ENCODE peak calls at places on chromosome 1, in seven cellular contexts. One of them, this sample, is unnamed.

GRCh38 chr1:19013826-19014548 is 57.5 kb upstream of the IFFO2 start:
- DNase-seq in uterus: no peak
- DNase-seq in tibial artery: no peak
- DNase-seq in A549: no peak
- DNase-seq in psoas muscle: no peak
- DNase-seq in IMR-90: no peak
- DNase-seq in endodermal cell: peak
- DNase-seq in this sample: peak

GRCh38 chr1:204746838-204747442 is 61.4 kb upstream of the LRRN2 start:
- DNase-seq in tibial artery: no peak
- DNase-seq in A549: peak
- DNase-seq in endodermal cell: peak
- DNase-seq in uterus: peak
- DNase-seq in IMR-90: peak
- DNase-seq in psoas muscle: no peak
- DNase-seq in this sample: no peak

GRCh38 chr1:83705091-83705490 is 293.8 kb downstream of the TTLL7 start:
- DNase-seq in psoas muscle: no peak
- DNase-seq in endodermal cell: no peak
- DNase-seq in A549: no peak
- DNase-seq in IMR-90: no peak
- DNase-seq in uterus: no peak
- DNase-seq in tibial artery: no peak
- DNase-seq in this sample: no peak

GRCh38 chr1:159861218-159861617 is 1.2 kb downstream of the VSIG8 start:
- DNase-seq in psoas muscle: no peak
- DNase-seq in A549: no peak
- DNase-seq in endodermal cell: no peak
- DNase-seq in tibial artery: no peak
- DNase-seq in uterus: no peak
- DNase-seq in IMR-90: no peak
- DNase-seq in this sample: no peak

GRCh38 chr1:89607888-89608626 is 24.9 kb upstream of the LRRC8C start:
- DNase-seq in IMR-90: peak
- DNase-seq in tibial artery: no peak
- DNase-seq in endodermal cell: no peak
- DNase-seq in psoas muscle: no peak
- DNase-seq in A549: no peak
- DNase-seq in uterus: no peak
- DNase-seq in this sample: peak

GRCh38 chr1:23394176-23394575 is 24.5 kb upstream of the ZNF436 start:
- DNase-seq in uterus: peak
- DNase-seq in IMR-90: peak
- DNase-seq in psoas muscle: no peak
- DNase-seq in A549: no peak
- DNase-seq in endodermal cell: no peak
- DNase-seq in tibial artery: no peak
- DNase-seq in this sample: no peak

GRCh38 chr1:241702436-241702835 is 50.4 kb downstream of the WDR64 start:
- DNase-seq in psoas muscle: no peak
- DNase-seq in tibial artery: no peak
- DNase-seq in A549: no peak
- DNase-seq in uterus: no peak
- DNase-seq in endodermal cell: no peak
- DNase-seq in IMR-90: peak
- DNase-seq in this sample: no peak

GRCh38 chr1:166840309-166841302 is 1.3 kb downstream of the POGK start:
- DNase-seq in endodermal cell: peak
- DNase-seq in uterus: no peak
- DNase-seq in A549: no peak
- DNase-seq in psoas muscle: no peak
- DNase-seq in IMR-90: peak
- DNase-seq in tibial artery: no peak
- DNase-seq in this sample: no peak

GRCh38 chr1:31977361-31978131 is 36.1 kb upstream of the KHDRBS1 start:
- DNase-seq in tibial artery: no peak
- DNase-seq in A549: peak
- DNase-seq in endodermal cell: peak
- DNase-seq in uterus: no peak
- DNase-seq in IMR-90: peak
- DNase-seq in psoas muscle: peak
- DNase-seq in this sample: no peak

GRCh38 chr1:201585099-201585498 is 46.2 kb downstream of the NAV1 start:
- DNase-seq in endodermal cell: no peak
- DNase-seq in tibial artery: no peak
- DNase-seq in psoas muscle: no peak
- DNase-seq in A549: no peak
- DNase-seq in uterus: no peak
- DNase-seq in IMR-90: peak
- DNase-seq in this sample: no peak

GRCh38 chr1:22494943-22495579 is 43.4 kb downstream of the ZBTB40 start:
- DNase-seq in endodermal cell: no peak
- DNase-seq in IMR-90: no peak
- DNase-seq in tibial artery: no peak
- DNase-seq in psoas muscle: no peak
- DNase-seq in A549: no peak
- DNase-seq in uterus: no peak
- DNase-seq in this sample: no peak

GRCh38 chr1:30740251-30740951 is 17.0 kb upstream of the MATN1 start:
- DNase-seq in A549: no peak
- DNase-seq in uterus: no peak
- DNase-seq in psoas muscle: no peak
- DNase-seq in IMR-90: no peak
- DNase-seq in tibial artery: no peak
- DNase-seq in endodermal cell: no peak
- DNase-seq in this sample: no peak

GRCh38 chr1:229326601-229327000 is 16.2 kb downstream of the CCSAP start:
- DNase-seq in A549: no peak
- DNase-seq in tibial artery: no peak
- DNase-seq in uterus: no peak
- DNase-seq in IMR-90: no peak
- DNase-seq in psoas muscle: no peak
- DNase-seq in endodermal cell: no peak
- DNase-seq in this sample: no peak

GRCh38 chr1:186512698-186513457 is 52.0 kb upstream of the PDC start:
- DNase-seq in A549: no peak
- DNase-seq in tibial artery: no peak
- DNase-seq in endodermal cell: peak
- DNase-seq in uterus: no peak
- DNase-seq in IMR-90: no peak
- DNase-seq in psoas muscle: no peak
- DNase-seq in this sample: no peak

GRCh38 chr1:54282101-54282847 is 82.3 kb downstream of the MRPL37 start:
- DNase-seq in endodermal cell: no peak
- DNase-seq in uterus: no peak
- DNase-seq in psoas muscle: no peak
- DNase-seq in IMR-90: no peak
- DNase-seq in tibial artery: no peak
- DNase-seq in A549: no peak
- DNase-seq in this sample: no peak

GRCh38 chr1:44929556-44929955 is 56.8 kb downstream of the EIF2B3 start:
- DNase-seq in A549: no peak
- DNase-seq in endodermal cell: no peak
- DNase-seq in psoas muscle: no peak
- DNase-seq in uterus: no peak
- DNase-seq in IMR-90: no peak
- DNase-seq in tibial artery: no peak
- DNase-seq in this sample: no peak

GRCh38 chr1:204358605-204359004 is 1.1 kb downstream of the PLEKHA6 start:
- DNase-seq in endodermal cell: no peak
- DNase-seq in IMR-90: no peak
- DNase-seq in tibial artery: no peak
- DNase-seq in uterus: no peak
- DNase-seq in A549: no peak
- DNase-seq in psoas muscle: no peak
- DNase-seq in this sample: no peak

GRCh38 chr1:41914515-41914914 is 4.2 kb downstream of the HIVEP3 start:
- DNase-seq in IMR-90: no peak
- DNase-seq in endodermal cell: no peak
- DNase-seq in uterus: no peak
- DNase-seq in psoas muscle: no peak
- DNase-seq in A549: no peak
- DNase-seq in tibial artery: no peak
- DNase-seq in this sample: no peak

GRCh38 chr1:39996396-39997004 is 41.6 kb downstream of the MFSD2A start:
- DNase-seq in endodermal cell: no peak
- DNase-seq in IMR-90: peak
- DNase-seq in uterus: no peak
- DNase-seq in A549: no peak
- DNase-seq in psoas muscle: no peak
- DNase-seq in tibial artery: no peak
- DNase-seq in this sample: no peak

GRCh38 chr1:31182352-31182751 is 57.3 kb downstream of the NKAIN1 start:
- DNase-seq in IMR-90: peak
- DNase-seq in tibial artery: peak
- DNase-seq in psoas muscle: peak
- DNase-seq in endodermal cell: peak
- DNase-seq in A549: peak
- DNase-seq in uterus: peak
- DNase-seq in this sample: peak

GRCh38 chr1:39282537-39283216 is 78.2 kb downstream of the MACF1 start:
- DNase-seq in IMR-90: peak
- DNase-seq in endodermal cell: no peak
- DNase-seq in A549: no peak
- DNase-seq in uterus: no peak
- DNase-seq in psoas muscle: no peak
- DNase-seq in tibial artery: no peak
- DNase-seq in this sample: no peak

GRCh38 chr1:37653906-37654305 is 19.2 kb upstream of the RSPO1 start:
- DNase-seq in endodermal cell: no peak
- DNase-seq in IMR-90: no peak
- DNase-seq in A549: no peak
- DNase-seq in uterus: no peak
- DNase-seq in tibial artery: no peak
- DNase-seq in psoas muscle: no peak
- DNase-seq in this sample: no peak

GRCh38 chr1:31663622-31664452 is 19.2 kb upstream of the PEF1 start:
- DNase-seq in A549: peak
- DNase-seq in tibial artery: no peak
- DNase-seq in uterus: peak
- DNase-seq in endodermal cell: peak
- DNase-seq in psoas muscle: peak
- DNase-seq in IMR-90: peak
- DNase-seq in this sample: peak

DNA sequence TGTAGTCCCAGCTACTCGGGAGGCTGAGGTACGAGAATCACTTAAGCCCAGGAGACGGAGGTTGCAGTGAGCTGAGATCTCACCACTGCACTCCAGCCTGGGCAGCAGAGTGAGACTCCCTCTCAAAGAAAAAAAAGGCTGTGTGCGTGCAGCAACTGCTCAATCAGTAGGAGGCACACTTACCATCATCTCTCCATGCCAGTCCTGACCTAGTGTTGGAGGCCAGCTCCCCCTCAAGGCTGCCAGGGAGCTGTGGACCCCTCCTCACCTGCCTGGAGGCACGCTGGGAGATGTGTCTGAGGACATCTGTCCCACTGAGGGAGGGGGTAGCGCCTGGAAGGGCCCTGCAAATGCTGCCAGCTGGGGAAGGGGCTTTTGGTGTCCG is 11.9 kb downstream of the RPS6KA1 start:
- DNase-seq in endodermal cell: no peak
- DNase-seq in psoas muscle: no peak
- DNase-seq in IMR-90: no peak
- DNase-seq in uterus: no peak
- DNase-seq in A549: no peak
- DNase-seq in tibial artery: no peak
- DNase-seq in this sample: no peak
- H3K4me3 ChIP-seq in endodermal cell: no peak
- H3K4me3 ChIP-seq in psoas muscle: no peak
- H3K4me3 ChIP-seq in IMR-90: no peak
- H3K4me3 ChIP-seq in uterus: no peak
- H3K4me3 ChIP-seq in A549: no peak
- H3K4me3 ChIP-seq in tibial artery: no peak
- H3K4me3 ChIP-seq in this sample: no peak

DNA sequence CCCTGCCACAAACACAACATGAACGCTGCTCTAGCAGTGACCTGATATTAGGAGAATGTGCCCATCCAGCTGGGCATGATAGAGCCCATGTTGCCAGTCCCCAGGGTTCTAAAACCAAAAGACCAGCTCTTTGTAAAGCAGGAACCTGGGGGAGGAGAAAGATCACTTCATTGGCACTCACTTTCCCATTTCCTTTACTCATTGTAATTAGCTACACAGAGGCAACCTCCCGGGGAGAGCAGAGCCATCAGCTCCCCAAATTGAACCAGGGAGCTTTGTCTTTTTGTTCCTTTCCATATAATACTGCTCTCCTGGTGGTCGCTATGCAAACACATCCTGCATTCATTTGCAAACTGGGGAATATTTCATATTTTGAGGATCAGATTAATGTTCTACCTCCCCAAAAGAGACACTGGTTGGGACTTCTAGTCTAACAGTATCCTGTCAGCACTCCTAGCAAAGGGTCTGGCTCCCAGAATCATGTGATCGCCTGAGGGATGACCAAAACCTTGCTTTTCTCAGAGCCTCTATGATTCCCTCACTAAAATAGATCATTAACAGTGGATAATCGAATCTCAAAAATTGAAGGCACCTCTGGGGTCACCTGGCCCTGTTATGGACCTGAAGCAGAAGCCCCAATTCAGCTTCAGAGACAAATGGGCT is 76.7 kb upstream of the CD1D start:
- DNase-seq in A549: no peak
- DNase-seq in IMR-90: no peak
- DNase-seq in tibial artery: peak
- DNase-seq in uterus: no peak
- DNase-seq in endodermal cell: peak
- DNase-seq in psoas muscle: no peak
- DNase-seq in this sample: no peak
- TF ChIP-seq CTCF in A549: no peak
- TF ChIP-seq CTCF in IMR-90: no peak
- TF ChIP-seq CTCF in tibial artery: no peak
- TF ChIP-seq CTCF in uterus: no peak
- TF ChIP-seq CTCF in endodermal cell: no peak
- TF ChIP-seq CTCF in psoas muscle: no peak
- TF ChIP-seq CTCF in this sample: no peak

GRCh38 chr1:16072616-16073484 is 601 bp downstream of the FAM131C start:
- DNase-seq in uterus: no peak
- DNase-seq in A549: peak
- DNase-seq in tibial artery: no peak
- DNase-seq in endodermal cell: peak
- DNase-seq in psoas muscle: no peak
- DNase-seq in IMR-90: no peak
- DNase-seq in this sample: no peak
- H3K27ac ChIP-seq in uterus: no peak
- H3K27ac ChIP-seq in A549: peak
- H3K27ac ChIP-seq in tibial artery: no peak
- H3K27ac ChIP-seq in endodermal cell: no peak
- H3K27ac ChIP-seq in psoas muscle: no peak
- H3K27ac ChIP-seq in IMR-90: no peak
- H3K27ac ChIP-seq in this sample: peak

DNA sequence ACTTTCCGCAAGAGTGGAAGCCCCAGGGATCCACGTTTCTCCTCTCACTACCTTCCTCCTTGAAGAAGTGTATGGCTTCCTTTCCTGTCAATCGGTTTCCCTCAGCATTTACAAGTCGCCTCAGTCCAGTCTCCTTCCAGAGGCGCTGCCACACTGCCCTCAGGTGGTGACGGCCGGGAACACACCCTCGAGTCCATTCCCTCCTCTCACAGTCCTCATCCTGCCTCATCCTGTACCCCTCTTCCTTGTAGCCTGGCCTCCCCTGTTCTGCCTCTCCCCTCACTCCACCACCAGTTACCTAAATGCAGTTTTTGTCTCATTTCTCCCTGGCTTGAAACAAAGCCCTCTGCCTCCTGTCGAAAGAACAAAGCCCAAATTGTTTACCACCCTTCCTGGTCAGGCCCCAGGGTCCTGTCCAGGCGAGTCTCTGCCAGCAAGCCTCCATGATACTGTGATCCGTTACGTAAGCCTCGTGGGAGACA is 23.2 kb upstream of the LSM10 start:
- DNase-seq in endodermal cell: peak
- DNase-seq in psoas muscle: peak
- DNase-seq in uterus: peak
- DNase-seq in tibial artery: peak
- DNase-seq in A549: peak
- DNase-seq in IMR-90: peak
- DNase-seq in this sample: peak
- H3K4me3 ChIP-seq in endodermal cell: no peak
- H3K4me3 ChIP-seq in psoas muscle: peak
- H3K4me3 ChIP-seq in uterus: no peak
- H3K4me3 ChIP-seq in tibial artery: no peak
- H3K4me3 ChIP-seq in A549: no peak
- H3K4me3 ChIP-seq in IMR-90: no peak
- H3K4me3 ChIP-seq in this sample: no peak

This sample was measured in right atrium auricular region.